ENCODE peak calls at places on chromosome 9, in nine cellular contexts. V is C1 segment of cervical spinal cord; U is activated T-helper 2 cell treated with anti-CD3 and anti-CD28 coated beads, Interferon-gamma antibody, Interleukin-2, Interleukin-4, amounts not matched to agents 10 μg/mL and 5 μg/mL and 100 μg/mL, durations not matched to agents 14 hours and 24 hours and 36 hours; L is nephron progenitor cell; G is NAMALWA; D is activated naive CD4-positive, alpha-beta T cell; O is K562; R is neural crest cell; E is progenitor cell of endocrine pancreas. Y is an unnamed sample.
A peak's percentile ranks its signal among the peaks of the same experiment; 100 is the strongest.

GRCh38 chr9:108434036-108434435 is 421.8 kb downstream of the ACTL7B start:
- DNase-seq in V (no peak), U (no peak), L (no peak), G (no peak), D (no peak), O (no peak), R (no peak), E (no peak), Y (no peak)

GRCh38 chr9:102273952-102274351 is 535.5 kb upstream of the GRIN3A start:
- DNase-seq in V (no peak), U (no peak), L (no peak), G (no peak), D (no peak), O (no peak), R (no peak), E (no peak), Y (no peak)

GRCh38 chr9:38687992-38688391 is 31.9 kb downstream of the FAM240B start:
- DNase-seq in V (no peak), U (no peak), L (no peak), G (no peak), D (no peak), O (no peak), R (no peak), E (no peak), Y (no peak)

GRCh38 chr9:33117306-33117705 is 40.8 kb upstream of the SMU1 start:
- DNase-seq in V (no peak), U (no peak), L (no peak), G (no peak), D (no peak), O (no peak), R (no peak), E (no peak), Y (no peak)

GRCh38 chr9:18905033-18905882 is 127.8 kb downstream of the SAXO1 start:
- DNase-seq in V (no peak), U (no peak), L (no peak), G (no peak), D (no peak), O (no peak), R (no peak), E (no peak), Y (no peak)

GRCh38 chr9:113886471-113886870 is 10.4 kb downstream of the ZNF618 start:
- DNase-seq in V (no peak), U (no peak), L (no peak), G (no peak), D (no peak), O (no peak), R (no peak), E (no peak), Y (no peak)

GRCh38 chr9:104769655-104770054 is 5.7 kb downstream of the NIPSNAP3B start:
- DNase-seq in V (no peak), U (no peak), L (no peak), G (peak; percentile 49), D (no peak), O (no peak), R (no peak), E (no peak), Y (no peak)

GRCh38 chr9:124054671-124055212 is 43.2 kb downstream of the LHX2 start:
- DNase-seq in V (no peak), U (no peak), L (no peak), G (no peak), D (no peak), O (peak; percentile 20), R (no peak), E (no peak), Y (no peak)

GRCh38 chr9:37944671-37945481 is 40.9 kb upstream of the SLC25A51 start:
- DNase-seq in V (no peak), U (no peak), L (no peak), G (no peak), D (no peak), O (no peak), R (no peak), E (no peak), Y (no peak)

GRCh38 chr9:109507421-109507838 is 9.3 kb upstream of the PTPN3 start:
- DNase-seq in V (no peak), U (no peak), L (no peak), G (no peak), D (no peak), O (no peak), R (no peak), E (no peak), Y (no peak)